ENCODE peak calls at places on chromosome 10, in eight cellular contexts. F, Q, E, B, W, T, X and M are unnamed samples.

GRCh38 chr10:103765168-103765567 is 90.2 kb downstream of the SH3PXD2A start:
- DNase-seq in F (no peak), Q (no peak), E (no peak), B (no peak), W (peak; percentile 52), T (no peak), X (no peak), M (no peak)

GRCh38 chr10:69786791-69787190 is 14.9 kb upstream of the COL13A1 start:
- DNase-seq in F (no peak), Q (no peak), E (no peak), B (no peak), W (peak; percentile 53), T (no peak), X (peak; percentile 61), M (no peak)

GRCh38 chr10:99888623-99889022 is 106.2 kb downstream of the ABCC2 start:
- DNase-seq in F (no peak), Q (no peak), E (no peak), B (no peak), W (no peak), T (no peak), X (no peak), M (no peak)

GRCh38 chr10:102600816-102601215 is 43.5 kb upstream of the TRIM8 start:
- DNase-seq in F (no peak), Q (no peak), E (no peak), B (no peak), W (no peak), T (no peak), X (no peak), M (no peak)

GRCh38 chr10:110408203-110408871 is 89.4 kb upstream of the DUSP5 start:
- DNase-seq in F (no peak), Q (no peak), E (no peak), B (peak; percentile 73), W (no peak), T (no peak), X (peak; percentile 40), M (no peak)

GRCh38 chr10:22600516-22600915 is 113.9 kb downstream of the PIP4K2A start:
- DNase-seq in F (no peak), Q (no peak), E (no peak), B (no peak), W (no peak), T (no peak), X (no peak), M (no peak)

GRCh38 chr10:59290448-59290847 is 71.9 kb downstream of the FAM13C start:
- DNase-seq in F (no peak), Q (no peak), E (no peak), B (no peak), W (no peak), T (no peak), X (peak; percentile 13), M (no peak)

GRCh38 chr10:30594077-30594476 is 35.5 kb downstream of the LYZL2 start:
- DNase-seq in F (no peak), Q (no peak), E (no peak), B (no peak), W (no peak), T (no peak), X (no peak), M (no peak)

GRCh38 chr10:118808601-118809371 is 54.0 kb upstream of the CACUL1 start:
- DNase-seq in F (no peak), Q (no peak), E (no peak), B (no peak), W (no peak), T (no peak), X (no peak), M (no peak)

GRCh38 chr10:31034041-31034918 is 2.6 kb upstream of the ZNF438 start:
- DNase-seq in F (no peak), Q (no peak), E (no peak), B (no peak), W (peak; percentile 46), T (no peak), X (no peak), M (no peak)

GRCh38 chr10:104563051-104563450 is 78.0 kb upstream of the SORCS3 start:
- DNase-seq in F (no peak), Q (no peak), E (no peak), B (no peak), W (no peak), T (no peak), X (no peak), M (no peak)